ENCODE peak calls at places on chromosomes 1 and 21, in seven cellular contexts. Y, Q, A, M, P, X and E are unnamed samples.

GRCh38 chr1:12345350-12346217 is 115.8 kb downstream of the VPS13D start:
- DNase-seq in Y (no peak), Q (no peak), A (no peak), M (peak), P (no peak), X (no peak), E (no peak)

GRCh38 chr1:178011101-178011828 is 41.4 kb upstream of the SEC16B start:
- DNase-seq in M (no peak), Y (no peak), X (no peak), P (peak), A (peak), Q (no peak), E (no peak)

GRCh38 chr1:246705368-246705767 is 18.8 kb upstream of the SCCPDH start:
- DNase-seq in Q (no peak), P (peak), X (peak), M (no peak), A (no peak), Y (no peak), E (no peak)

GRCh38 chr1:119539636-119540035 is 32.6 kb downstream of the HSD3B1 start:
- DNase-seq in A (no peak), M (no peak), X (no peak), P (no peak), Q (no peak), Y (no peak), E (no peak)

GRCh38 chr1:169529068-169529642 is 43.4 kb upstream of the SLC19A2 start:
- DNase-seq in P (peak), Q (no peak), A (no peak), M (no peak), X (no peak), Y (no peak), E (no peak)

GRCh38 chr1:224726783-224727182 is 110.7 kb downstream of the CNIH3 start:
- DNase-seq in A (no peak), Y (no peak), Q (no peak), P (peak), X (no peak), M (no peak), E (no peak)

GRCh38 chr1:147749792-147750191 is 10.6 kb downstream of the GJA5 start:
- DNase-seq in P (no peak), Q (no peak), X (no peak), M (no peak), A (no peak), Y (no peak), E (no peak)

GRCh38 chr1:209168204-209168603 is 415.3 kb upstream of the CAMK1G start:
- DNase-seq in Y (no peak), X (no peak), Q (no peak), P (peak), A (no peak), M (no peak), E (peak)

GRCh38 chr1:55632058-55632457 is 416.9 kb upstream of the USP24 start:
- DNase-seq in M (no peak), X (peak), Y (no peak), P (peak), A (no peak), Q (no peak), E (no peak)

GRCh38 chr1:182217071-182217470 is 155.6 kb upstream of the ZNF648 start:
- DNase-seq in M (no peak), P (peak), Q (no peak), A (no peak), X (no peak), Y (no peak), E (no peak)

GRCh38 chr1:222792744-222793143 is 22.1 kb upstream of the DISP1 start:
- DNase-seq in A (no peak), P (peak), Q (no peak), Y (no peak), M (peak), X (peak), E (no peak)

GRCh38 chr1:50929376-50929958 is 30.6 kb downstream of the FAF1 start:
- DNase-seq in Q (no peak), Y (no peak), A (no peak), X (peak), P (peak), M (peak), E (no peak)

GRCh38 chr1:9721606-9722377 is 70.3 kb downstream of the PIK3CD start:
- DNase-seq in X (peak), M (peak), Y (peak), Q (peak), A (peak), P (peak), E (peak)

GRCh38 chr1:172600615-172601014 is 58.3 kb upstream of the FASLG start:
- DNase-seq in P (no peak), A (no peak), X (no peak), Q (no peak), Y (no peak), M (no peak), E (no peak)

GRCh38 chr1:77540501-77541161 is 141.8 kb downstream of the ZZZ3 start:
- DNase-seq in Y (no peak), Q (no peak), M (no peak), X (no peak), P (peak), A (no peak), E (no peak)

GRCh38 chr1:58592521-58593134 is 15.6 kb upstream of the TACSTD2 start:
- DNase-seq in M (no peak), Y (no peak), X (no peak), A (no peak), Q (no peak), P (peak), E (no peak)

GRCh38 chr21:41090981-41091380 is 77.0 kb upstream of the BACE2 start:
- DNase-seq in X (no peak), Y (no peak), Q (no peak), A (no peak), M (no peak), P (no peak), E (no peak)

GRCh38 chr1:113057006-113057405 is 16.0 kb upstream of the LRIG2 start:
- DNase-seq in Q (no peak), M (no peak), X (no peak), A (no peak), Y (no peak), P (no peak), E (peak)

GRCh38 chr1:172398193-172398592 is 22.3 kb upstream of the C1orf105 start:
- DNase-seq in Y (no peak), Q (no peak), A (no peak), M (no peak), P (no peak), X (no peak), E (no peak)

GRCh38 chr21:36429672-36430546 is 44.7 kb downstream of the CHAF1B start:
- DNase-seq in Y (peak), M (peak), P (peak), X (no peak), A (peak), Q (peak), E (peak)

GRCh38 chr1:22916469-22916817 is 56.2 kb downstream of the LACTBL1 start:
- DNase-seq in X (no peak), Y (no peak), M (no peak), Q (no peak), P (no peak), A (no peak), E (no peak)

GRCh38 chr1:211619033-211619996 is 40.4 kb upstream of the SLC30A1 start:
- DNase-seq in M (no peak), Q (no peak), P (no peak), X (no peak), Y (no peak), A (no peak), E (no peak)

GRCh38 chr1:22751124-22751531 is 40.5 kb downstream of the EPHB2 start:
- DNase-seq in Y (no peak), M (no peak), Q (no peak), X (no peak), P (no peak), A (no peak), E (no peak)

GRCh38 chr1:11061652-11062365 is 2.0 kb upstream of the SRM start:
- DNase-seq in X (no peak), Q (no peak), Y (no peak), A (no peak), M (no peak), P (no peak), E (no peak)

GRCh38 chr1:43058545-43059360 is 100.1 kb upstream of the SLC2A1 start:
- DNase-seq in Y (no peak), P (peak), M (no peak), X (no peak), Q (no peak), A (no peak), E (peak)

GRCh38 chr1:235663628-235664027 is 14.0 kb upstream of the GNG4 start:
- DNase-seq in M (no peak), Q (no peak), X (no peak), P (no peak), A (no peak), Y (no peak), E (no peak)

GRCh38 chr1:86764523-86764922 is 60.1 kb downstream of the SH3GLB1 start:
- DNase-seq in M (no peak), Q (no peak), P (no peak), A (no peak), Y (no peak), X (no peak), E (no peak)

GRCh38 chr1:209570757-209571156 is 12.8 kb upstream of the CAMK1G start:
- DNase-seq in X (no peak), Y (no peak), P (no peak), Q (no peak), M (no peak), A (no peak), E (no peak)

GRCh38 chr1:36323636-36324321 is at the start of gene EVA1B:
- DNase-seq in Y (no peak), A (peak), M (no peak), X (no peak), P (peak), Q (no peak), E (peak)

GRCh38 chr21:29102791-29103257 is 27.6 kb upstream of the MAP3K7CL start:
- DNase-seq in P (no peak), A (no peak), Y (no peak), M (no peak), X (no peak), Q (no peak), E (no peak)

GRCh38 chr1:96562094-96562493 is 159.5 kb upstream of the PTBP2 start:
- DNase-seq in M (no peak), X (peak), Q (no peak), Y (no peak), A (no peak), P (no peak), E (no peak)

GRCh38 chr1:114227059-114227458 is 73.4 kb upstream of the SYT6 start:
- DNase-seq in Y (no peak), Q (no peak), P (no peak), M (no peak), X (no peak), A (no peak), E (no peak)

GRCh38 chr1:200724064-200724463 is 14.6 kb upstream of the CAMSAP2 start:
- DNase-seq in Y (no peak), A (no peak), X (no peak), Q (no peak), M (no peak), P (peak), E (no peak)

GRCh38 chr1:32695098-32695904 is 7.3 kb downstream of the SYNC start:
- DNase-seq in Y (no peak), X (no peak), Q (no peak), M (no peak), A (no peak), P (peak), E (no peak)

GRCh38 chr1:24970399-24970753 is 40.3 kb upstream of the RUNX3 start:
- DNase-seq in P (peak), X (no peak), Y (no peak), A (peak), M (no peak), Q (no peak), E (no peak)

GRCh38 chr1:14443164-14443787 is 155.2 kb upstream of the KAZN start:
- DNase-seq in Q (no peak), X (no peak), M (no peak), P (peak), A (no peak), Y (no peak), E (peak)